ENCODE peak calls at places on chromosomes 7 and 10, in ten cellular contexts. V is GM23338, B is HCT116, M is spleen, N is stomach, A is GM12878, U is SK-N-SH, Y is esophagus muscularis mucosa, L is HepG2, H is sigmoid colon. W is an unnamed sample.

GRCh38 chr10:69389827-69390490 is 26.8 kb downstream of the TACR2 start:
- DNase-seq in Y (no peak), L (no peak), M (no peak), U (no peak), H (no peak), A (no peak), B (no peak), N (peak; percentile 56), V (peak; percentile 85), W (no peak)

GRCh38 chr10:44763331-44763730 is 147.8 kb upstream of the TMEM72 start:
- DNase-seq in V (no peak), N (no peak), H (no peak), U (no peak), A (no peak), Y (peak; percentile 68), M (no peak), L (no peak), B (no peak), W (no peak)

GRCh38 chr10:22805304-22805703 is 90.9 kb upstream of the PIP4K2A start:
- DNase-seq in Y (no peak), B (no peak), V (no peak), A (no peak), U (peak; percentile 35), M (no peak), N (no peak), L (peak; percentile 19), H (no peak), W (no peak)

GRCh38 chr10:63527401-63527800 is 6.2 kb downstream of the REEP3 start:
- DNase-seq in L (no peak), Y (no peak), V (no peak), H (no peak), B (no peak), U (no peak), A (no peak), N (no peak), M (no peak), W (no peak)

GRCh38 chr7:135166338-135166989 is 4.0 kb downstream of the CYREN start:
- DNase-seq in N (no peak), M (peak; percentile 88), B (no peak), Y (no peak), U (no peak), V (no peak), A (no peak), H (no peak), L (no peak), W (no peak)

GRCh38 chr7:90495241-90495640 is 25.8 kb downstream of the PTTG1IP2 start:
- DNase-seq in M (no peak), V (no peak), Y (no peak), N (no peak), L (no peak), A (no peak), H (no peak), B (no peak), U (no peak), W (no peak)

GRCh38 chr7:144048648-144049047 is at the start of gene OR2A5:
- DNase-seq in H (no peak), B (no peak), A (no peak), M (no peak), L (no peak), Y (no peak), U (no peak), N (no peak), V (no peak), W (no peak)

GRCh38 chr10:48369501-48369900 is 63.0 kb downstream of the MAPK8 start:
- DNase-seq in B (no peak), U (no peak), M (no peak), N (no peak), H (no peak), Y (no peak), V (no peak), L (no peak), A (no peak), W (no peak)

GRCh38 chr10:102384053-102384452 is 11.5 kb upstream of the NFKB2 start:
- DNase-seq in H (no peak), V (peak; percentile 86), N (no peak), U (no peak), Y (no peak), M (peak; percentile 10), B (no peak), A (no peak), L (no peak), W (peak; percentile 11)

GRCh38 chr10:86230538-86231180 is 135.9 kb downstream of the GRID1 start:
- DNase-seq in L (no peak), H (no peak), A (no peak), V (no peak), U (no peak), B (no peak), Y (no peak), N (no peak), M (no peak), W (no peak)

GRCh38 chr10:132532784-132533560 is 4.6 kb upstream of the INPP5A start:
- DNase-seq in Y (no peak), V (no peak), M (no peak), U (no peak), B (peak; percentile 79), N (no peak), L (no peak), A (no peak), H (peak; percentile 43), W (no peak)

GRCh38 chr7:132131196-132131595 is 445.1 kb downstream of the PLXNA4 start:
- DNase-seq in B (no peak), A (no peak), L (no peak), N (no peak), Y (no peak), V (no peak), H (peak; percentile 22), U (no peak), M (no peak), W (no peak)

GRCh38 chr7:13852281-13852968 is 137.0 kb downstream of the ETV1 start:
- DNase-seq in B (no peak), H (no peak), A (no peak), M (no peak), Y (no peak), L (no peak), N (no peak), V (no peak), U (no peak), W (no peak)

GRCh38 chr7:73905360-73905759 is 44.4 kb downstream of the TMEM270 start:
- DNase-seq in H (peak; percentile 45), U (peak; percentile 58), Y (peak; percentile 80), M (peak; percentile 51), A (no peak), B (no peak), L (no peak), V (no peak), N (no peak), W (no peak)

GRCh38 chr10:86436963-86437362 is 70.4 kb upstream of the GRID1 start:
- DNase-seq in A (no peak), L (no peak), H (no peak), U (no peak), Y (no peak), V (peak; percentile 12), B (no peak), M (no peak), N (no peak), W (no peak)

GRCh38 chr10:58414270-58415041 is 29.2 kb downstream of the TFAM start:
- DNase-seq in H (no peak), B (no peak), A (no peak), N (no peak), M (no peak), U (peak; percentile 54), Y (no peak), L (peak; percentile 68), V (peak; percentile 54), W (no peak)

GRCh38 chr7:114295522-114295921 is 119.1 kb upstream of the FOXP2 start:
- DNase-seq in A (no peak), Y (no peak), V (no peak), U (no peak), N (no peak), L (no peak), M (no peak), H (no peak), B (no peak), W (no peak)
- TF ChIP-seq POLR2AphosphoS5 in A (no peak), Y (no peak), V (no peak), U (no peak), N (no peak), L (no peak), M (no peak), H (no peak), B (no peak), W (no peak)

GRCh38 chr7:52547301-52547920 is 488.0 kb upstream of the POM121L12 start:
- DNase-seq in A (no peak), M (no peak), L (no peak), U (no peak), V (peak; percentile 4), B (no peak), N (no peak), H (no peak), Y (no peak), W (no peak)
- H3K4me1 ChIP-seq in A (no peaks in the 10 kb centered on the region), M (no peaks in the 10 kb centered on the region), L (no peaks in the 10 kb centered on the region), U (no peaks in the 10 kb centered on the region), V (peaks cover 10% of the 10 kb centered on the region), B (no peaks in the 10 kb centered on the region), N (no peaks in the 10 kb centered on the region), H (no peaks in the 10 kb centered on the region), Y (no peaks in the 10 kb centered on the region), W (no peaks in the 10 kb centered on the region)

DNA sequence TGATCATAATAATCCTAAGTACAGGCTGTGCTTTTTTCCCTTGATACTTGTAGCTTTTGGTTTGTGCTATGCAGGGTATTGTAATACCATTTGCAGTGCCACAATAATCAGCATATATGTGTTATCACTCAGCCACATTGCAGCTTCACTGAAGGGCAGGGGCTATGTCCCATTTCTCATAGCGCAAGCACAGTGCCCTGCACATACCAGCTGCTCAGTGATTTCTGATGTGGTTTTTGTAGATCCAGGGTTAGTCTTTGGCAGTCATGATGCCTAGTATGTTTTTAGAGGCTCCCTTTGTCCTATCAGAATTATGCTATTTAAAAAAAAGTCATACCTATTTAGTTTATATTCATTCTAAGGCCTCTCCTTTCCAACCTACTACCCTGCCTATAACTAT is 25.8 kb downstream of the MET start:
- DNase-seq in U (no peak), A (no peak), B (no peak), M (no peak), V (no peak), Y (no peak), N (no peak), L (no peak), H (no peak), W (no peak)
- H3K4me3 ChIP-seq in U (no peak overlapping the region), A (no peak overlapping the region), B (no peak overlapping the region), M (no peak overlapping the region), V (no peak overlapping the region), Y (no peak overlapping the region), N (no peak overlapping the region), L (no peak overlapping the region), H (no peak overlapping the region), W (no peak overlapping the region)

DNA sequence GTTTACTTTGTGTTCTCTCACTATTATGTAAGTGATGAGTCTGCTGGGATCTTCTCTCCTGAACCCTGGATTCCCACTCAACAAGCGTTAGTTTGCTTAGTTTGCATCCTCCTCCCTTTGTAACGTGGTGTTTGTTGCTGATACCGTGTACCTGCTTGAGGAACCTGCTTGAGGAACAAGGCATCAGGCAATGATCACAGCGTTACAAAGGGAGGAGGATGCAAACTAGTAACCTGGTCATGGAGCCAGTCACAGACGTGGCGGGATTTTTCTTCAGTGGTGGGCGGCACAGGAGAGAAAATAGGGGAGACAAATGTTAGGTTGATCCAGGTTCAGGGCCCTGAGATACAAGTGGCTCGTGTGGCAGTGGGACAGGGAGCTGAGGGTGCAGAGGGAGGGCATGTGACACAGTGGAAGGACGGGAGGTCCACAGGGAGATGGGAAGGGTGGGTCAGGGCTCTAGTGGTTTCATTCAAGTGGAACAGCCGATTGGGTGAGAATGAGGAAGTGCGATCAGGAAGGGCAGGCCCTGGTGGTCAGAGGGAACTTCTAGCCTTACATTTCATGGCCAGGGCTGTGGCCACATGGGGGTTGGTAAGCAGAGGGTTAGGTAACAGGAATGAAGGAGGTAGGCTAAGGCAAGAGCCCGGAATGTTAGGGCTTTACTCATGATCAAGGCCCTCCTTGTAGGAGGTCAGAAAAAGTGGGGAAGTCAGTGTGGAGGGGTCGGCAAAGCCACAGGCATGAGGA is 38.0 kb downstream of the SNX10 start:
- DNase-seq in L (no peak), H (peak; percentile 70), Y (no peak), N (no peak), M (peak; percentile 86), B (no peak), U (no peak), A (no peak), V (no peak), W (peak; percentile 33)
- TF ChIP-seq POLR2AphosphoS5 in L (no peak), H (no peak), Y (no peak), N (no peak), M (peak; percentile 52), B (no peak), U (no peak), A (no peak), V (no peak), W (no peak)

W was measured in transverse colon.